ENCODE peak calls at places on chromosomes 3 and 15, in four cellular contexts. One of them, this sample, is unnamed.

GRCh38 chr3:125358923-125359322 is 16.2 kb downstream of the ZNF148 start:
- DNase-seq in psoas muscle: no peak
- DNase-seq in spleen: no peak
- DNase-seq in mammary epithelial cell: no peak
- DNase-seq in this sample: no peak

GRCh38 chr3:134066539-134067310 is 37.0 kb upstream of the SLCO2A1 start:
- DNase-seq in psoas muscle: no peak
- DNase-seq in spleen: peak
- DNase-seq in mammary epithelial cell: no peak
- DNase-seq in this sample: no peak

GRCh38 chr15:92616621-92617179 is 38.9 kb downstream of the FAM174B start:
- DNase-seq in psoas muscle: peak
- DNase-seq in spleen: no peak
- DNase-seq in mammary epithelial cell: no peak
- DNase-seq in this sample: peak

GRCh38 chr15:90264649-90265048 is 823 bp upstream of the NGRN start:
- DNase-seq in psoas muscle: peak
- DNase-seq in spleen: peak
- DNase-seq in mammary epithelial cell: peak
- DNase-seq in this sample: peak

GRCh38 chr15:27064080-27064479 is 93.1 kb downstream of the GABRG3 start:
- DNase-seq in psoas muscle: no peak
- DNase-seq in spleen: no peak
- DNase-seq in mammary epithelial cell: no peak
- DNase-seq in this sample: no peak

GRCh38 chr3:12135029-12135634 is 23.6 kb downstream of the TIMP4 start:
- DNase-seq in psoas muscle: peak
- DNase-seq in spleen: peak
- DNase-seq in mammary epithelial cell: peak
- DNase-seq in this sample: peak

GRCh38 chr15:90860942-90861675 is 7.3 kb upstream of the FURIN start:
- DNase-seq in psoas muscle: no peak
- DNase-seq in spleen: no peak
- DNase-seq in mammary epithelial cell: no peak
- DNase-seq in this sample: no peak

GRCh38 chr3:187212705-187213104 is 15.4 kb downstream of the RTP1 start:
- DNase-seq in psoas muscle: no peak
- DNase-seq in spleen: no peak
- DNase-seq in mammary epithelial cell: no peak
- DNase-seq in this sample: no peak

GRCh38 chr15:88701561-88702095 is 62.8 kb downstream of the ISG20 start:
- DNase-seq in psoas muscle: no peak
- DNase-seq in spleen: no peak
- DNase-seq in mammary epithelial cell: no peak
- DNase-seq in this sample: no peak

DNA sequence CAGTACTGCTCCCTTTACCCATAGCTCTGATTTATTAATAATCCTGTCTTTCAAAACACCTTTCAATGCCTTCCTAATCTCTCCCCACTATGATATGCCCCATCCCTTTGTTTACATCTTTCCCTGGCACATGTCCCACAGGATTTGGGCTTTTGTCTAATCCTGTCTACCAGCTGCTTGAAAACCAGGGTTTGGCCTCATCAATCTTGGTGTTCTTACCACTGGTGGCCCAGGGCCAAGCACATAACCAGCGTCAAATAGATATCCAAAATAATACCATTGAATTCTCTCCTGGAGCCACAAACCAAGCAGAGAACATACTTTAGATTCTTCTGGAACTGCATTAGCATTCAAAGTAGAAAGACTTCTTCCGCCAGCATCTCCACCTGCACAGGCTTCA is 104.8 kb upstream of the PPP2R3A start:
- DNase-seq in psoas muscle: no peak
- DNase-seq in spleen: no peak
- DNase-seq in mammary epithelial cell: no peak
- DNase-seq in this sample: no peak
- H3K4me3 ChIP-seq in psoas muscle: no peak
- H3K4me3 ChIP-seq in spleen: no peak
- H3K4me3 ChIP-seq in mammary epithelial cell: no peak
- H3K4me3 ChIP-seq in this sample: no peak

DNA sequence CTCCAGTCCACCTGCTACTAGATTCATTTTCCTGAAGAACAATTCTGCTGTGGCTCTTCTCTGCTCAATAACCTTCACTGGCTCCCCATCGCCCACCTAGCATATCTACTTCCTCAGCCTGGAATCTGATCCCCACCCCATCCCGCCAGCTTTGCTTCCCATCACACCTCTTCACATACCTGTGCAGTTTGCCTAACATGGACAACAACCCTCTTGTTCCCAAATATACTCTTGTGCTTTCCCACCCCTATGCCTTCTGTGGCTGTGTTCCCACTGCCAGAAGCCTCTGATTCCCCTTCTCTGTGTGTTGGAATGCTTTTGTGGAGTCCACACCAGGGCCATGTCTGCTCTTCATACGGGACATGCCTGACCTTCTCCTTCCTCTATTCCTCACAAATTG is 29.5 kb downstream of the CMTM7 start:
- DNase-seq in psoas muscle: no peak
- DNase-seq in spleen: no peak
- DNase-seq in mammary epithelial cell: no peak
- DNase-seq in this sample: no peak
- H3K27ac ChIP-seq in psoas muscle: peak
- H3K27ac ChIP-seq in spleen: peak
- H3K27ac ChIP-seq in mammary epithelial cell: peak
- H3K27ac ChIP-seq in this sample: peak

GRCh38 chr15:28885630-28886430 is at the start of gene APBA2:
- DNase-seq in psoas muscle: no peak
- DNase-seq in spleen: peak
- DNase-seq in mammary epithelial cell: peak
- DNase-seq in this sample: no peak

GRCh38 chr15:28887344-28888174 is 1.8 kb downstream of the APBA2 start:
- DNase-seq in psoas muscle: no peak
- DNase-seq in spleen: peak
- DNase-seq in mammary epithelial cell: no peak
- DNase-seq in this sample: no peak

GRCh38 chr15:28884151-28884940 is 1.4 kb upstream of the APBA2 start:
- DNase-seq in psoas muscle: no peak
- DNase-seq in spleen: no peak
- DNase-seq in mammary epithelial cell: no peak
- DNase-seq in this sample: no peak

GRCh38 chr15:28886431-28887343 is 913 bp downstream of the APBA2 start:
- DNase-seq in psoas muscle: no peak
- DNase-seq in spleen: no peak
- DNase-seq in mammary epithelial cell: no peak
- DNase-seq in this sample: no peak

DNA sequence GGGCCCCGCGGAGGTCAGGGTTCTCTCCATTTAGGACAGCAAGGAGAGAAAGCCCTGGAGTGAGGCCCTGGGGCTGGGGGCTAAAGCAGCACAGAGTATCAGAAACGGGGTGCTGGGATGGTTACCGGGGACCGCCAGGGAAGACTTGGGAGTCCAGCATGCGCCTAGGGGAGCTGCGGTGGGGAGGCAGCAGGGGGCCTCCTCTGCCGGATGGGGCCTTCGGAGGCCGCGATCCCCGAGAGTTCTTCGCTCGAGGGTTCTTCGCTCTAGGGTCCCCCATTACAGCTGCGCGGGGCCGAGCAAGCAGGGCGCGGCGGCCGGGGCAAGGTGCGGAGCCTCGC is 515 bp upstream of the APBA2 start:
- DNase-seq in psoas muscle: no peak
- DNase-seq in spleen: no peak
- DNase-seq in mammary epithelial cell: no peak
- DNase-seq in this sample: no peak
- H3K4me3 ChIP-seq in psoas muscle: peak
- H3K4me3 ChIP-seq in spleen: peak
- H3K4me3 ChIP-seq in mammary epithelial cell: no peak
- H3K4me3 ChIP-seq in this sample: peak

GRCh38 chr15:38670142-38671002 is 105.8 kb upstream of the RASGRP1 start:
- DNase-seq in psoas muscle: no peak
- DNase-seq in spleen: no peak
- DNase-seq in mammary epithelial cell: no peak
- DNase-seq in this sample: no peak

GRCh38 chr15:38672814-38673292 is 108.2 kb upstream of the RASGRP1 start:
- DNase-seq in psoas muscle: no peak
- DNase-seq in spleen: peak
- DNase-seq in mammary epithelial cell: no peak
- DNase-seq in this sample: no peak

GRCh38 chr15:38669160-38669505 is 104.5 kb upstream of the RASGRP1 start:
- DNase-seq in psoas muscle: no peak
- DNase-seq in spleen: no peak
- DNase-seq in mammary epithelial cell: no peak
- DNase-seq in this sample: no peak

GRCh38 chr15:38671003-38671382 is 106.4 kb upstream of the RASGRP1 start:
- DNase-seq in psoas muscle: no peak
- DNase-seq in spleen: no peak
- DNase-seq in mammary epithelial cell: no peak
- DNase-seq in this sample: no peak

GRCh38 chr15:38671675-38672141 is 107.1 kb upstream of the RASGRP1 start:
- DNase-seq in psoas muscle: no peak
- DNase-seq in spleen: no peak
- DNase-seq in mammary epithelial cell: no peak
- DNase-seq in this sample: no peak
- H3K27ac ChIP-seq in psoas muscle: no peak
- H3K27ac ChIP-seq in spleen: peak
- H3K27ac ChIP-seq in mammary epithelial cell: no peak
- H3K27ac ChIP-seq in this sample: no peak

DNA sequence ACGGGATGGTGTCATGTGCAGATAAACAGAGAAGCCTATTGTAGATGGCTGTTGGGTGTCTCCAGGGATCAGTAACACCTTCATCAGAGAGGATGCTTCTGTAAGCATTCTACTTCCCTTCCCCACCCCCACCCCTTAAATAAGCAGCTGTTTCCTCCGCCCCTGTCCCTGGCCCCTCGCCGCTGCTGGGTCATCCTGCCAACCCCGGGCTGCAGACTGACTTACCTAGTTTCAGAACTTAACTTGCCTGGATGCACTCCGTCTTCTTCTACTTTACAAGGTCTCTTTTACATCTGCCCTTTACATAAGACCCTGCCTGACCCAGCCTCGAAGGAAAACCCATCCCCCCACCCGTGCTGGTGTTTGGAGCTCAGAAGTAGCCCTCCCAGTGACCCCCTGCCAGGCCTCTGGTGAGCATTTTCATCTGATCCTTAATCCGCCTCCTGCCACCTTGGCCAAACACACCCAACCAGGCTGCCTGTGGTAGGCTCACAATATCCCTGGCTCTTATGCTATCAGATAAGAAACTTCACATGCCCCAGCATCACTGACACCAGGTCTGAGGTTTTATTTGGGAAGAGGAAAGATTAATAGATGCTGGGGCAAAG is 103.0 kb upstream of the HES1 start:
- DNase-seq in psoas muscle: no peak
- DNase-seq in spleen: no peak
- DNase-seq in mammary epithelial cell: no peak
- DNase-seq in this sample: no peak
- H3K4me3 ChIP-seq in psoas muscle: no peak
- H3K4me3 ChIP-seq in spleen: no peak
- H3K4me3 ChIP-seq in mammary epithelial cell: no peak
- H3K4me3 ChIP-seq in this sample: no peak

GRCh38 chr15:46260937-46261336 is 626.1 kb downstream of the SQOR start:
- DNase-seq in psoas muscle: no peak
- DNase-seq in spleen: no peak
- DNase-seq in mammary epithelial cell: no peak
- DNase-seq in this sample: no peak
- H3K27ac ChIP-seq in psoas muscle: no peak
- H3K27ac ChIP-seq in spleen: no peak
- H3K27ac ChIP-seq in mammary epithelial cell: no peak
- H3K27ac ChIP-seq in this sample: no peak

GRCh38 chr15:32819406-32819930 is 101.7 kb downstream of the GREM1 start:
- DNase-seq in psoas muscle: no peak
- DNase-seq in spleen: no peak
- DNase-seq in mammary epithelial cell: no peak
- DNase-seq in this sample: no peak
- H3K4me3 ChIP-seq in psoas muscle: no peak
- H3K4me3 ChIP-seq in spleen: no peak
- H3K4me3 ChIP-seq in mammary epithelial cell: no peak
- H3K4me3 ChIP-seq in this sample: no peak

GRCh38 chr15:99168601-99169580 is 64.0 kb downstream of the SYNM start:
- DNase-seq in psoas muscle: no peak
- DNase-seq in spleen: no peak
- DNase-seq in mammary epithelial cell: no peak
- DNase-seq in this sample: no peak

GRCh38 chr15:99167640-99168039 is 62.8 kb downstream of the SYNM start:
- DNase-seq in psoas muscle: no peak
- DNase-seq in spleen: no peak
- DNase-seq in mammary epithelial cell: no peak
- DNase-seq in this sample: no peak

GRCh38 chr15:99170476-99171065 is 65.7 kb downstream of the SYNM start:
- DNase-seq in psoas muscle: no peak
- DNase-seq in spleen: no peak
- DNase-seq in mammary epithelial cell: no peak
- DNase-seq in this sample: no peak

GRCh38 chr15:99172171-99172570 is 67.3 kb downstream of the SYNM start:
- DNase-seq in psoas muscle: no peak
- DNase-seq in spleen: no peak
- DNase-seq in mammary epithelial cell: no peak
- DNase-seq in this sample: no peak

GRCh38 chr15:99169769-99170311 is 65.0 kb downstream of the SYNM start:
- DNase-seq in psoas muscle: no peak
- DNase-seq in spleen: no peak
- DNase-seq in mammary epithelial cell: no peak
- DNase-seq in this sample: no peak
- H3K27ac ChIP-seq in psoas muscle: peak
- H3K27ac ChIP-seq in spleen: no peak
- H3K27ac ChIP-seq in mammary epithelial cell: no peak
- H3K27ac ChIP-seq in this sample: peak

DNA sequence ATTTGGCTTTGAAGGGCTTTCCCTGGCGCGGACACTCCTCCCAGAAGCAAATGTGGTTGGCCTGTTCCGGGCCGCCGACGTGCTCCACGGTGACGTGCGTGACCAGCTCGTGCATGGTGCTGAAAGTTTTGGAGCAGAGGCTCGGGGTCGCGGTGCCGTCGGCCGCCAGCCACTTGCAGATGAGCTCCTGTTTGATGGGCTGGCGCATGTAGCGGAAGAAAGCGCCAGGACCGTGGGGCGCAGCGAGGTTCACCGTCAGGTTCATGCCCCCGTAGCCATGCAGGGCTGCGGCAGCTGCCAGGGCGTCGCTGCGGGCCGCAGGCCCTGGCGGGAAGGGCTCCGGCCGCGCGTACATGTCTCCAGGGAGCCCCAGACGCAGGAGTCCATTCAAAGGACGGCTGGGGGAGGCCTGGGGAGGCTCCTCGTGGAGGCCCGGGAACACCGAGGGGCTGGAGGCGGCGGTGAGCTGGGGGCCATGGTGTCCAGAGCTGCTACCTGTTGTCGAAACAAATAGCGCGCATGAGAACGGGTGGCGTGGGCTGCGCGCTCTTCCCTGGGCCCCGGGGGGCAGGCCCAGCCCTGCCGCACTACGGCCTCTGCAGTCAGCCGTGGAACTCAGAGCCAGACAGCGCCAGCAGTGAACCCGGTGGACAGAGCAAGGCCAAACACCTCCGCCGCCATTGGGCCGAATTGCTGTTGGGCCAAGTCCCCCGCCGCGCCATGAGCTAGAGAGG is 10.2 kb downstream of the ZIC4 start:
- DNase-seq in psoas muscle: no peak
- DNase-seq in spleen: peak
- DNase-seq in mammary epithelial cell: no peak
- DNase-seq in this sample: no peak
- H3K4me3 ChIP-seq in psoas muscle: no peak
- H3K4me3 ChIP-seq in spleen: no peak
- H3K4me3 ChIP-seq in mammary epithelial cell: no peak
- H3K4me3 ChIP-seq in this sample: no peak

This sample was measured in upper lobe of right lung.